ENCODE peak calls at places on chromosomes 3 and 15, in seven cellular contexts. N, Y, T, V, Z, G and H are unnamed samples.

GRCh38 chr3:142794510-142794909 is 70.7 kb downstream of the TRPC1 start:
- DNase-seq in N (no peak), Y (no peak), T (no peak), V (no peak), Z (no peak), G (no peak), H (no peak)

GRCh38 chr15:99031681-99032080 is 24.1 kb upstream of the PGPEP1L start:
- DNase-seq in N (no peak), Y (no peak), T (no peak), V (no peak), Z (no peak), G (no peak), H (no peak)

GRCh38 chr3:186451371-186451770 is 89.3 kb upstream of the DGKG start:
- DNase-seq in N (no peak), Y (no peak), T (no peak), V (peak; percentile 37), Z (no peak), G (no peak), H (no peak)

GRCh38 chr3:78048698-78049097 is 1008.8 kb downstream of the ROBO2 start:
- DNase-seq in N (no peak), Y (no peak), T (no peak), V (no peak), Z (no peak), G (no peak), H (no peak)

GRCh38 chr15:61070111-61070901 is 158.8 kb downstream of the RORA start:
- DNase-seq in N (no peak), Y (no peak), T (no peak), V (no peak), Z (no peak), G (no peak), H (no peak)

GRCh38 chr3:185818267-185818875 is 6.5 kb downstream of the IGF2BP2 start:
- DNase-seq in N (no peak), Y (no peak), T (no peak), V (no peak), Z (no peak), G (no peak), H (no peak)

GRCh38 chr3:125236331-125236903 is 23.9 kb upstream of the SLC12A8 start:
- DNase-seq in N (no peak), Y (no peak), T (no peak), V (no peak), Z (no peak), G (no peak), H (no peak)

GRCh38 chr3:167116120-167116922 is 263.8 kb downstream of the ZBBX start:
- DNase-seq in N (no peak), Y (no peak), T (no peak), V (no peak), Z (no peak), G (no peak), H (no peak)

GRCh38 chr3:185702564-185703225 is 116.6 kb downstream of the SENP2 start:
- DNase-seq in N (no peak), Y (no peak), T (no peak), V (peak; percentile 88), Z (no peak), G (no peak), H (no peak)

GRCh38 chr3:169389211-169389924 is 274.1 kb downstream of the MECOM start:
- DNase-seq in N (no peak), Y (no peak), T (no peak), V (no peak), Z (no peak), G (no peak), H (no peak)

GRCh38 chr3:169390741-169391300 is 272.7 kb downstream of the MECOM start:
- DNase-seq in N (no peak), Y (no peak), T (no peak), V (no peak), Z (no peak), G (no peak), H (no peak)

GRCh38 chr3:169389925-169390253 is 273.6 kb downstream of the MECOM start:
- DNase-seq in N (no peak), Y (no peak), T (no peak), V (no peak), Z (no peak), G (no peak), H (no peak)

GRCh38 chr3:169391672-169392071 is 271.8 kb downstream of the MECOM start:
- DNase-seq in N (no peak), Y (no peak), T (no peak), V (no peak), Z (no peak), G (no peak), H (no peak)

DNA sequence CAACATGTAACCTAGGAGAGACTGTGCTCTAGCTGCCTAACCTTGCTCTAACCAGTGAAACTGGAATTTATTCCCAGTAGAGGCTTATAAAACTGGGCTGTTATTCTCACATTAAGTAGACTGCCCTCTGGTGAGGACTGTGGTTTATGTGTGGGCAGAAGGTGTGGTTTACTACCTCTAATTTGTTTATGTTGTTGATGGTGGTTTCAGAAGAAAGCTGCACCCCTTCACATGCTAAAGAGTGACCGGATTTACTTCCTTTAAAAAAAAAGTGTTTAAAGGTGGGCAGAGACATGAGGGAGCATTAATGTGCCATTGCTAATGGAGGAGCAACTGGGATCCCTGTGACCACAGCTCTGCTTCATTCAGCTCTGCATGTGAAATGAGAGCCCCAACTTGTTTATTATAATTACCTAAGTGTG is 273.2 kb downstream of the MECOM start:
- DNase-seq in N (no peak), Y (no peak), T (no peak), V (no peak), Z (no peak), G (no peak), H (no peak)
- TF ChIP-seq CTCF in N (peak; percentile 19), Y (peak; percentile 21), T (peak; percentile 17), V (no peak), Z (no peak), G (no peak), H (no peak)

GRCh38 chr3:172094621-172095557 is 55.5 kb downstream of the FNDC3B start:
- DNase-seq in N (no peak), Y (no peak), T (no peak), V (no peak), Z (peak; percentile 41), G (no peak), H (no peak)
- TF ChIP-seq CTCF in N (no peak), Y (no peak), T (peak; percentile 34), V (no peak), Z (peak; percentile 42), G (no peak), H (no peak)

GRCh38 chr15:100911086-100911485 is 8.1 kb upstream of the LRRK1 start:
- DNase-seq in N (no peak), Y (no peak), T (no peak), V (no peak), Z (no peak), G (no peak), H (no peak)

GRCh38 chr15:100909582-100909981 is 9.6 kb upstream of the LRRK1 start:
- DNase-seq in N (no peak), Y (no peak), T (no peak), V (no peak), Z (no peak), G (no peak), H (no peak)

GRCh38 chr15:100908466-100908865 is 10.7 kb upstream of the LRRK1 start:
- DNase-seq in N (no peak), Y (no peak), T (no peak), V (no peak), Z (no peak), G (no peak), H (no peak)

GRCh38 chr15:100910556-100910955 is 8.6 kb upstream of the LRRK1 start:
- DNase-seq in N (no peak), Y (no peak), T (no peak), V (no peak), Z (no peak), G (no peak), H (no peak)

GRCh38 chr15:100910119-100910518 is 9.0 kb upstream of the LRRK1 start:
- DNase-seq in N (no peak), Y (no peak), T (no peak), V (no peak), Z (no peak), G (no peak), H (no peak)
- TF ChIP-seq CTCF in N (peak; percentile 44), Y (peak; percentile 43), T (peak; percentile 68), V (peak; percentile 23), Z (peak; percentile 30), G (peak; percentile 13), H (peak; percentile 44)

DNA sequence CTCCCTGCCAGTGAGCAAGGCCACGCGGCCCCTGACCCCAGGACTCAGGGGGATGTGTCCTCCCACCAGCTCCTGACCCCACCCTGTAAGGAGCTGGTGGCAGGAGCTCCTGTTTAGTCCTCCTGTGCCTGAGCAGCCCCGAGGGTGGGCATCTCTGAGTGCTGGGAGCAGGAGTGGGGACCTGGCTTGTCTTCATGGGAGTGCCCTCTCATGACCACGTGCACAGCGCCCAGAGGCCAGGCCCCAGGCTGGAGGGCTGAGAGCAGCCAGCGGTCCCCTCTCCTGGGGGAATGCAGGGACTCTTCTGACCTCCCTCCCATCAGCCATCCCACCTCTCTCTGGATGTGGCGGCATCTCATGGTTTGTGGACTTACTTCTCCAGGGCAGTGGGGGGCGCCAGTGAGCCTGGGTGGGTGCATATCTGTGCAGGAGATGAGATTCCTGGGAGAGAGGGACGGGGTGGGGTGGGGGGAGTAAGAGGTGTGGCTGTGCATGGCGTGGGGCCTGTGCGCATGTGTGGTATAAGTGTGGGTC is 205.6 kb downstream of the TBC1D2B start:
- DNase-seq in N (no peak), Y (no peak), T (no peak), V (no peak), Z (no peak), G (no peak), H (no peak)
- TF ChIP-seq CTCF in N (no peak), Y (peak; percentile 24), T (peak; percentile 48), V (no peak), Z (no peak), G (no peak), H (peak; percentile 15)

GRCh38 chr15:97875513-97876285 is 84.8 kb upstream of the ARRDC4 start:
- DNase-seq in N (no peak), Y (no peak), T (no peak), V (no peak), Z (no peak), G (no peak), H (no peak)
- TF ChIP-seq CTCF in N (no peak), Y (no peak), T (no peak), V (peak; percentile 43), Z (no peak), G (no peak), H (no peak)

DNA sequence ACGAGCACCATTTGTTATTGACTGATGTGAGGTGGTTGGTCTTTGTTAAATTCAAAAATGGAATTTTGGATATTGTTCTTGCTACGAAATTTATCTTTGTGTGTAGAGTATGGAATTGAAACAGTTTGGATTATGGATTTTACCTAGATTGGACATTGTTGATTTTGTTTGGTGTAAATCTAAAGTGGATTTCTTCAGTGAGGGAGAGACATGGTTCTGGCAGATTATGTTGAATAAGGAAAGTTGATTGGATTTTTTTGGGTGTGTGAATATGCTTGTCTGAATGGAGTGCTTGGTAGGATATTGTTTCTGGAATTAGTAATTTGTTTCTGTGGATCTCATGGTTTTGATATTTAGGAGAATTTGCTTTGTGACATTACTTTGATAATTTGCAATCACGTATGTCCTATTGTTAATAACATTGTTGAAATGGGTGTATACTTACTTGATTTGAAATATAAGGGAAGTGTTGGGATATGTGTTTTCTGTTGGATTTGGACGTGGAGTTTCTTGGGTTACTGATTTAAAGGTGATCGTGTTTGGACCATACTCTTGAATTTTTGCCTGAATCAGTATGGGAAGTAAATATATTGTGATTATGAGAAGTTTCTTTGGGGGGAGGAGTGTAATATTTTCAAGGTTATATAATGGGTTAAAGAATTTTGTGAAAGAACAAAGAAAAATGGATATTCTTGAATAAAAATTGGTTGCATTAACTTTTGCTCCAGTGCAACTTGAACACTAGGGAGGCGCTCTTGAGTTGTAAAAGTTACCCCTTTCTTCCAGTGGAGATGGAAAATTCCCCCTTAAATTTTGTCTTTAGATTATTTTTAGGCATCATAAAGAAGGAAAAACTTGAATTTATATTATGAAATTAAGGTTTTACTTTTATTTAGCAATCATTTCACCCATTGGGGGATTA is 875 bp upstream of the CHD2 start:
- DNase-seq in N (no peak), Y (peak; percentile 0), T (no peak), V (no peak), Z (no peak), G (no peak), H (no peak)
- TF ChIP-seq CTCF in N (peak; percentile 42), Y (no peak), T (peak; percentile 78), V (peak; percentile 30), Z (peak; percentile 33), G (no peak), H (peak; percentile 73)